ENCODE peak calls at places on chromosomes 5 and 9, in ten cellular contexts. H is colonic mucosa; M is activated CD8-positive, alpha-beta T cell treated with anti-CD3 and anti-CD28 coated beads for 36 hours; G is endothelial cell; E is brain microvascular endothelial cell; W is AG10803; U is left ventricle myocardium inferior; Z is IMR-90; Y is WERI-Rb-1; Q is psoas muscle. R is an unnamed sample.

GRCh38 chr9:69279084-69279729 is 45.8 kb upstream of the ENTREP1 start:
- DNase-seq in E (no peak), Y (no peak), G (no peak), W (no peak), Z (no peak), Q (no peak), H (no peak), U (no peak), M (peak), R (no peak)

GRCh38 chr9:108119530-108120113 is 630.1 kb upstream of the KLF4 start:
- DNase-seq in E (no peak), U (peak), G (no peak), Q (no peak), Y (no peak), H (no peak), Z (no peak), M (no peak), W (no peak), R (no peak)

GRCh38 chr5:93421987-93422391 is 159.0 kb downstream of the NR2F1-AS1 start:
- DNase-seq in G (peak), H (no peak), Q (no peak), Z (no peak), W (no peak), E (no peak), M (no peak), U (no peak), Y (no peak), R (no peak)

GRCh38 chr5:10921176-10921575 is 160.1 kb upstream of the DAP start:
- DNase-seq in H (no peak), Z (no peak), Y (no peak), Q (no peak), U (no peak), W (no peak), E (no peak), M (no peak), G (no peak), R (no peak)

GRCh38 chr9:111582888-111583287 is 16.6 kb downstream of the PTGR1 start:
- DNase-seq in G (no peak), Q (no peak), M (no peak), U (no peak), E (peak), Z (peak), W (peak), H (no peak), Y (no peak), R (no peak)

GRCh38 chr5:17218353-17219005 is 1.0 kb downstream of the BASP1 start:
- DNase-seq in G (peak), Q (peak), Z (peak), U (peak), Y (no peak), W (peak), H (peak), E (peak), M (no peak), R (no peak)

GRCh38 chr9:12085401-12085800 is 607.8 kb upstream of the TYRP1 start:
- DNase-seq in M (no peak), G (no peak), E (no peak), Y (no peak), U (no peak), W (no peak), Z (no peak), H (no peak), Q (no peak), R (no peak)

GRCh38 chr5:139641116-139642080 is 6.8 kb upstream of the CXXC5 start:
- DNase-seq in W (no peak), H (peak), Y (peak), Z (no peak), G (peak), E (no peak), U (no peak), Q (no peak), M (no peak), R (no peak)

GRCh38 chr5:52799358-52799982 is 11.8 kb downstream of the ITGA1 start:
- DNase-seq in E (peak), U (peak), Y (peak), W (peak), Q (peak), G (peak), M (peak), Z (peak), H (peak), R (no peak)

GRCh38 chr5:14945450-14945849 is 73.9 kb upstream of the ANKH start:
- DNase-seq in M (no peak), H (no peak), W (no peak), Q (no peak), E (no peak), Z (no peak), U (no peak), G (no peak), Y (no peak), R (no peak)

GRCh38 chr5:140548791-140549190 is 1.3 kb downstream of the EIF4EBP3 start:
- DNase-seq in W (no peak), Q (no peak), H (no peak), U (no peak), Z (no peak), Y (no peak), G (no peak), M (no peak), E (no peak), R (no peak)

GRCh38 chr5:1860949-1861348 is 21.8 kb downstream of the IRX4 start:
- DNase-seq in E (no peak), U (peak), G (no peak), M (no peak), W (no peak), Z (no peak), Q (no peak), H (no peak), Y (no peak), R (no peak)

GRCh38 chr9:12708562-12709298 is 15.5 kb downstream of the TYRP1 start:
- DNase-seq in H (no peak), G (no peak), Q (no peak), Y (no peak), Z (peak), U (no peak), M (no peak), W (peak), E (peak), R (no peak)

GRCh38 chr5:170221319-170221718 is 11.5 kb upstream of the C5orf58 start:
- DNase-seq in W (peak), U (no peak), H (no peak), E (no peak), Z (peak), G (no peak), Q (no peak), M (no peak), Y (no peak), R (no peak)

GRCh38 chr5:34655354-34655991 is 655 bp upstream of the RAI14 start:
- DNase-seq in Z (peak), M (peak), Q (no peak), H (peak), E (peak), U (no peak), Y (peak), W (peak), G (peak), R (peak)

GRCh38 chr5:75734913-75735789 is 17.9 kb upstream of the POC5 start:
- DNase-seq in Q (no peak), U (peak), H (peak), W (peak), Z (peak), G (peak), E (peak), Y (peak), M (peak), R (no peak)

GRCh38 chr5:7728076-7728475 is 122.9 kb downstream of the CFAP90 start:
- DNase-seq in E (no peak), Y (no peak), Z (no peak), H (no peak), U (no peak), Q (no peak), M (no peak), G (no peak), W (no peak), R (no peak)

GRCh38 chr9:127585161-127585750 is 26.8 kb upstream of the STXBP1 start:
- DNase-seq in U (no peak), Y (no peak), G (no peak), Q (no peak), E (no peak), Z (no peak), M (no peak), H (no peak), W (peak), R (no peak)

GRCh38 chr5:97452646-97453045 is 269.6 kb upstream of the RIOK2 start:
- DNase-seq in H (no peak), U (no peak), E (no peak), Z (no peak), W (no peak), M (no peak), Q (no peak), G (no peak), Y (no peak), R (no peak)

GRCh38 chr5:131209506-131210191 is 38.9 kb downstream of the LYRM7 start:
- DNase-seq in Y (peak), G (no peak), M (peak), H (peak), W (no peak), Z (no peak), U (no peak), E (no peak), Q (no peak), R (no peak)

GRCh38 chr9:21549251-21549765 is 67.2 kb upstream of the IFNE start:
- DNase-seq in M (no peak), U (no peak), Z (peak), H (peak), Q (no peak), W (peak), Y (no peak), G (no peak), E (peak), R (peak)

GRCh38 chr5:171776176-171776575 is 9.4 kb upstream of the SMIM23 start:
- DNase-seq in Y (no peak), E (no peak), Z (no peak), M (no peak), Q (no peak), G (no peak), U (no peak), H (no peak), W (no peak), R (no peak)

GRCh38 chr5:166382031-166382430 is 1909.4 kb upstream of the WWC1 start:
- DNase-seq in U (no peak), Q (no peak), Z (no peak), Y (no peak), M (no peak), W (no peak), H (no peak), G (no peak), E (no peak), R (no peak)

GRCh38 chr5:98975682-98976407 is 47.0 kb upstream of the CHD1 start:
- DNase-seq in Z (peak), U (no peak), E (no peak), H (no peak), Q (no peak), G (no peak), W (no peak), Y (no peak), M (no peak), R (no peak)

GRCh38 chr5:107808671-107809137 is 138.0 kb upstream of the EFNA5 start:
- DNase-seq in Q (no peak), H (no peak), G (peak), M (no peak), U (no peak), W (no peak), E (no peak), Y (peak), Z (no peak), R (no peak)

GRCh38 chr9:83013867-83014605 is 48.9 kb downstream of the RASEF start:
- DNase-seq in E (peak), Y (no peak), U (no peak), W (peak), Z (peak), H (no peak), M (no peak), Q (no peak), G (no peak), R (peak)

GRCh38 chr9:121463026-121463827 is 36.4 kb downstream of the GGTA1 start:
- DNase-seq in E (peak), Z (peak), W (no peak), Y (peak), G (peak), U (peak), Q (peak), H (peak), M (peak), R (no peak)

GRCh38 chr9:128551652-128552152 is 685 bp upstream of the SPTAN1 start:
- DNase-seq in G (no peak), M (no peak), Q (no peak), H (no peak), U (no peak), Z (no peak), W (no peak), Y (no peak), E (no peak), R (no peak)

GRCh38 chr9:79567671-79568098 is 4.1 kb upstream of the TLE4 start:
- DNase-seq in W (no peak), E (no peak), M (no peak), Y (no peak), G (no peak), H (no peak), U (no peak), Q (no peak), Z (no peak), R (no peak)

GRCh38 chr5:3911111-3911510 is 315.5 kb downstream of the IRX1 start:
- DNase-seq in Y (no peak), G (no peak), H (no peak), E (no peak), M (no peak), Q (no peak), U (no peak), W (no peak), Z (no peak), R (no peak)

GRCh38 chr5:14399054-14399657 is 182.4 kb upstream of the OTULINL start:
- DNase-seq in Q (no peak), G (peak), Z (peak), M (peak), Y (no peak), H (peak), U (no peak), E (peak), W (peak), R (no peak)

GRCh38 chr5:168784449-168784848 is 205.3 kb upstream of the PANK3 start:
- DNase-seq in Q (no peak), G (no peak), H (no peak), W (no peak), Z (no peak), Y (no peak), E (no peak), M (peak), U (no peak), R (no peak)

GRCh38 chr9:137241490-137242328 is 622 bp downstream of the TUBB4B start:
- DNase-seq in H (peak), E (no peak), Q (peak), M (peak), W (peak), U (peak), Y (peak), G (no peak), Z (peak), R (no peak)

GRCh38 chr9:115170674-115171073 is 52.7 kb upstream of the TNC start:
- DNase-seq in Y (no peak), E (peak), Z (peak), G (no peak), U (no peak), M (no peak), Q (no peak), H (no peak), W (peak), R (no peak)

GRCh38 chr9:101115062-101115461 is 86.5 kb downstream of the PLPPR1 start:
- DNase-seq in G (no peak), W (no peak), M (no peak), E (no peak), Z (no peak), U (no peak), Y (no peak), Q (no peak), H (no peak), R (no peak)

GRCh38 chr9:79698988-79699387 is 127.2 kb downstream of the TLE4 start:
- DNase-seq in Y (no peak), W (no peak), U (no peak), M (no peak), H (no peak), E (no peak), Z (no peak), Q (no peak), G (no peak), R (no peak)

GRCh38 chr9:16286160-16286559 is 584.3 kb downstream of the BNC2 start:
- DNase-seq in G (no peak), Y (no peak), U (no peak), M (no peak), Z (no peak), Q (no peak), H (no peak), E (no peak), W (no peak), R (no peak)

GRCh38 chr9:136225748-136226679 is 19.6 kb downstream of the QSOX2 start:
- DNase-seq in Y (peak), Z (peak), W (peak), Q (no peak), H (peak), M (peak), E (peak), U (peak), G (peak), R (no peak)

GRCh38 chr5:148395031-148395430 is 11.3 kb downstream of the FBXO38 start:
- DNase-seq in W (no peak), U (no peak), M (no peak), H (no peak), G (no peak), Q (no peak), Y (no peak), E (no peak), Z (no peak), R (no peak)

GRCh38 chr5:148394587-148395019 is 10.8 kb downstream of the FBXO38 start:
- DNase-seq in M (no peak), G (no peak), H (no peak), W (no peak), Z (no peak), Y (no peak), Q (no peak), U (no peak), E (no peak), R (no peak)

GRCh38 chr5:148397968-148398595 is 14.3 kb downstream of the FBXO38 start:
- DNase-seq in Z (no peak), E (no peak), G (no peak), Q (no peak), M (no peak), U (no peak), Y (peak), W (no peak), H (no peak), R (no peak)

GRCh38 chr5:148401604-148402003 is 17.8 kb downstream of the FBXO38 start:
- DNase-seq in E (no peak), H (no peak), U (no peak), Q (no peak), G (no peak), Z (peak), W (no peak), Y (no peak), M (no peak), R (peak)

GRCh38 chr5:148398698-148399121 is 15.0 kb downstream of the FBXO38 start:
- DNase-seq in H (no peak), Z (no peak), E (no peak), W (no peak), U (no peak), Q (no peak), Y (no peak), G (no peak), M (no peak), R (no peak)
- TF ChIP-seq CTCF in H (no peak), Z (no peak), E (no peak), W (no peak), U (peak), Q (no peak), Y (no peak), G (no peak), M (no peak), R (no peak)

DNA sequence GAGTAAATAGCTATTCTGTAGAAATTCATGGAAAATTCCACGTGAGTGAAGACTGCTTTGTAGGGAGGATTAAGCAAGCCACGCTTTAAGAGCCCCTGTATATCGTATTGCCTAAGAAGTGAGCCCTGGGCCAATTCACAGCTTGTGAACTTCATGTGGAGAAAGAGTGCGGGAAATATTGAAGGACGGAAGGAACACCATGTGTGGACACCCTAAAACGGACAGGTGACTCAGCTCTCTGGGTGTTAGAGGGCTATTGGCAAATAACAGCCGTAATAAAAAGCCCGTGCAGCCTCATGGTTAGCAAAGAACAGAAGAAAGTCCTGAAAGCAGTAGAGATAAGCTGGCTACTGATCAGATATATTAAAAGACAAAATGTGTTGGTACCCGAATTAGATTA is 26.4 kb downstream of the ZNF366 start:
- DNase-seq in W (no peak), U (no peak), G (no peak), M (no peak), Y (no peak), Q (no peak), Z (no peak), H (no peak), E (no peak), R (no peak)
- TF ChIP-seq CTCF in W (no peak), U (no peak), G (no peak), M (no peak), Y (no peak), Q (no peak), Z (no peak), H (no peak), E (no peak), R (no peak)

GRCh38 chr9:123269316-123269715 is 930 bp upstream of the STRBP start:
- DNase-seq in Z (no peak), H (no peak), Q (no peak), M (no peak), Y (no peak), G (no peak), W (no peak), U (no peak), E (no peak), R (no peak)
- TF ChIP-seq CTCF in Z (no peak), H (no peak), Q (no peak), M (no peak), Y (no peak), G (no peak), W (no peak), U (no peak), E (no peak), R (no peak)

GRCh38 chr9:99681113-99681512 is 140.6 kb upstream of the NR4A3 start:
- DNase-seq in Z (no peak), Y (no peak), U (no peak), E (no peak), H (no peak), W (no peak), G (no peak), M (no peak), Q (no peak), R (no peak)

GRCh38 chr9:99678550-99678949 is 143.1 kb upstream of the NR4A3 start:
- DNase-seq in W (no peak), G (no peak), U (no peak), E (no peak), Y (no peak), Q (no peak), Z (no peak), M (no peak), H (no peak), R (no peak)

GRCh38 chr9:99680191-99680590 is 141.5 kb upstream of the NR4A3 start:
- DNase-seq in G (no peak), Y (no peak), M (no peak), Q (no peak), W (peak), E (peak), Z (peak), H (no peak), U (no peak), R (peak)

GRCh38 chr9:99682870-99683269 is 138.8 kb upstream of the NR4A3 start:
- DNase-seq in M (no peak), H (no peak), E (no peak), Q (no peak), W (no peak), Y (no peak), G (no peak), Z (no peak), U (no peak), R (no peak)

GRCh38 chr9:99682378-99682777 is 139.3 kb upstream of the NR4A3 start:
- DNase-seq in H (no peak), Q (no peak), Z (no peak), Y (no peak), M (no peak), W (no peak), U (no peak), E (no peak), G (no peak), R (no peak)
- TF ChIP-seq CTCF in H (no peak), Q (no peak), Z (no peak), Y (no peak), M (no peak), W (no peak), U (no peak), E (no peak), G (no peak), R (no peak)

GRCh38 chr5:68991279-68991678 is 102.5 kb upstream of the SLC30A5 start:
- DNase-seq in H (no peak), Q (no peak), W (no peak), Y (no peak), Z (no peak), U (no peak), E (no peak), M (no peak), G (no peak), R (no peak)
- TF ChIP-seq CTCF in H (no peak), Q (no peak), W (no peak), Y (no peak), Z (no peak), U (no peak), E (no peak), M (no peak), G (no peak), R (no peak)

DNA sequence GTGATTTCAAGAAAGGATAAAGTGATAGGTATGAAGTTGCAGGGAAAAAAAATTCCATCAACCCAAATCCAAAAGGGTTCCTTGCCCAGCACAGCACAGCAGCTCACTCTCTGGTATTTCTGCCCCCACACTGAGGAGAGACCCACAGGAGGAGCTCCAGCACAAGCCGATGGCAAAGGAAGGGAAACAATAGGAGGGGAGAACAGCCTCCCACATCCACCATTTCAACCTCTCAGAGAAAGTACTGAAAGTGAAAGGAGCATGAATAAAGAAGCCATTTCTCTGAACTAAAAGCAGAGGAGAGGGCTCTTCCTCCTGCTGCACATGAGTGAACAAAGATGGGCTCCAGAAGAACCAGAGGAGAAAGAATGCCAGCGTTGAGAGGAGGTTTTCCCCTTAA is 54.9 kb upstream of the ZSWIM6 start:
- DNase-seq in G (no peak), Z (peak), Y (no peak), Q (no peak), M (peak), W (peak), H (no peak), U (no peak), E (peak), R (no peak)
- TF ChIP-seq CTCF in G (no peak), Z (peak), Y (no peak), Q (no peak), M (no peak), W (peak), H (no peak), U (peak), E (peak), R (peak)